ENCODE peak calls at places on chromosome 20, in seven cellular contexts. One of them, this sample, is unnamed.

GRCh38 chr20:59356662-59357061 is 56.3 kb downstream of the EDN3 start:
- DNase-seq in endothelial cell: no peak
- DNase-seq in HFF-Myc: no peak
- DNase-seq in GM20000: no peak
- DNase-seq in stomach: no peak
- DNase-seq in suprapubic skin: no peak
- DNase-seq in upper lobe of right lung: no peak
- DNase-seq in this sample: no peak

GRCh38 chr20:61128701-61129655 is 123.1 kb upstream of the CDH4 start:
- DNase-seq in endothelial cell: no peak
- DNase-seq in HFF-Myc: no peak
- DNase-seq in GM20000: no peak
- DNase-seq in stomach: no peak
- DNase-seq in suprapubic skin: no peak
- DNase-seq in upper lobe of right lung: no peak
- DNase-seq in this sample: no peak

GRCh38 chr20:7980332-7981046 is 39.1 kb downstream of the TMX4 start:
- DNase-seq in endothelial cell: peak
- DNase-seq in HFF-Myc: no peak
- DNase-seq in GM20000: peak
- DNase-seq in stomach: no peak
- DNase-seq in suprapubic skin: no peak
- DNase-seq in upper lobe of right lung: no peak
- DNase-seq in this sample: no peak

GRCh38 chr20:58469500-58470129 is 45.6 kb downstream of the APCDD1L start:
- DNase-seq in endothelial cell: no peak
- DNase-seq in HFF-Myc: no peak
- DNase-seq in GM20000: no peak
- DNase-seq in stomach: no peak
- DNase-seq in suprapubic skin: no peak
- DNase-seq in upper lobe of right lung: no peak
- DNase-seq in this sample: no peak

GRCh38 chr20:64145458-64146300 is 18.6 kb upstream of the MYT1 start:
- DNase-seq in endothelial cell: no peak
- DNase-seq in HFF-Myc: no peak
- DNase-seq in GM20000: no peak
- DNase-seq in stomach: no peak
- DNase-seq in suprapubic skin: peak
- DNase-seq in upper lobe of right lung: peak
- DNase-seq in this sample: no peak

GRCh38 chr20:3781153-3781910 is at the start of gene SPEF1:
- DNase-seq in endothelial cell: peak
- DNase-seq in HFF-Myc: peak
- DNase-seq in GM20000: peak
- DNase-seq in stomach: peak
- DNase-seq in suprapubic skin: peak
- DNase-seq in upper lobe of right lung: no peak
- DNase-seq in this sample: no peak

GRCh38 chr20:59159822-59160740 is 3.5 kb upstream of the ZNF831 start:
- DNase-seq in endothelial cell: no peak
- DNase-seq in HFF-Myc: no peak
- DNase-seq in GM20000: no peak
- DNase-seq in stomach: no peak
- DNase-seq in suprapubic skin: no peak
- DNase-seq in upper lobe of right lung: no peak
- DNase-seq in this sample: no peak

GRCh38 chr20:64256282-64256947 is 867 bp downstream of the PCMTD2 start:
- DNase-seq in endothelial cell: no peak
- DNase-seq in HFF-Myc: no peak
- DNase-seq in GM20000: no peak
- DNase-seq in stomach: no peak
- DNase-seq in suprapubic skin: no peak
- DNase-seq in upper lobe of right lung: no peak
- DNase-seq in this sample: no peak

GRCh38 chr20:56088381-56088780 is 83.1 kb upstream of the CBLN4 start:
- DNase-seq in endothelial cell: no peak
- DNase-seq in HFF-Myc: no peak
- DNase-seq in GM20000: no peak
- DNase-seq in stomach: no peak
- DNase-seq in suprapubic skin: no peak
- DNase-seq in upper lobe of right lung: no peak
- DNase-seq in this sample: no peak

GRCh38 chr20:33068251-33068939 is 11.0 kb upstream of the BPIFB4 start:
- DNase-seq in endothelial cell: no peak
- DNase-seq in HFF-Myc: no peak
- DNase-seq in GM20000: no peak
- DNase-seq in stomach: no peak
- DNase-seq in suprapubic skin: no peak
- DNase-seq in upper lobe of right lung: no peak
- DNase-seq in this sample: peak

GRCh38 chr20:8764289-8764962 is 304.5 kb upstream of the PLCB4 start:
- DNase-seq in endothelial cell: no peak
- DNase-seq in HFF-Myc: no peak
- DNase-seq in GM20000: no peak
- DNase-seq in stomach: no peak
- DNase-seq in suprapubic skin: no peak
- DNase-seq in upper lobe of right lung: no peak
- DNase-seq in this sample: no peak

GRCh38 chr20:59666586-59666985 is 62.2 kb downstream of the PHACTR3 start:
- DNase-seq in endothelial cell: no peak
- DNase-seq in HFF-Myc: no peak
- DNase-seq in GM20000: no peak
- DNase-seq in stomach: no peak
- DNase-seq in suprapubic skin: no peak
- DNase-seq in upper lobe of right lung: no peak
- DNase-seq in this sample: no peak

GRCh38 chr20:21033817-21034216 is 72.3 kb downstream of the LINC00237 start:
- DNase-seq in endothelial cell: no peak
- DNase-seq in HFF-Myc: no peak
- DNase-seq in GM20000: no peak
- DNase-seq in stomach: no peak
- DNase-seq in suprapubic skin: no peak
- DNase-seq in upper lobe of right lung: no peak
- DNase-seq in this sample: no peak

GRCh38 chr20:7144464-7144863 is 377.0 kb downstream of the BMP2 start:
- DNase-seq in endothelial cell: no peak
- DNase-seq in HFF-Myc: no peak
- DNase-seq in GM20000: no peak
- DNase-seq in stomach: no peak
- DNase-seq in suprapubic skin: no peak
- DNase-seq in upper lobe of right lung: no peak
- DNase-seq in this sample: no peak

GRCh38 chr20:43409041-43409913 is 48.4 kb upstream of the SRSF6 start:
- DNase-seq in endothelial cell: no peak
- DNase-seq in HFF-Myc: peak
- DNase-seq in GM20000: no peak
- DNase-seq in stomach: no peak
- DNase-seq in suprapubic skin: no peak
- DNase-seq in upper lobe of right lung: no peak
- DNase-seq in this sample: no peak

GRCh38 chr20:4090756-4091331 is 75.5 kb upstream of the RNF24 start:
- DNase-seq in endothelial cell: no peak
- DNase-seq in HFF-Myc: no peak
- DNase-seq in GM20000: no peak
- DNase-seq in stomach: peak
- DNase-seq in suprapubic skin: no peak
- DNase-seq in upper lobe of right lung: no peak
- DNase-seq in this sample: no peak

GRCh38 chr20:56893206-56893605 is 264.1 kb downstream of the TFAP2C start:
- DNase-seq in endothelial cell: peak
- DNase-seq in HFF-Myc: no peak
- DNase-seq in GM20000: no peak
- DNase-seq in stomach: no peak
- DNase-seq in suprapubic skin: no peak
- DNase-seq in upper lobe of right lung: no peak
- DNase-seq in this sample: no peak

GRCh38 chr20:25532015-25532751 is 53.1 kb downstream of the NINL start:
- DNase-seq in endothelial cell: peak
- DNase-seq in HFF-Myc: no peak
- DNase-seq in GM20000: no peak
- DNase-seq in stomach: no peak
- DNase-seq in suprapubic skin: no peak
- DNase-seq in upper lobe of right lung: no peak
- DNase-seq in this sample: no peak

GRCh38 chr20:43095034-43095433 is 94.7 kb downstream of the PTPRT start:
- DNase-seq in endothelial cell: no peak
- DNase-seq in HFF-Myc: no peak
- DNase-seq in GM20000: no peak
- DNase-seq in stomach: no peak
- DNase-seq in suprapubic skin: no peak
- DNase-seq in upper lobe of right lung: no peak
- DNase-seq in this sample: no peak

GRCh38 chr20:34222208-34222607 is 19.0 kb upstream of the ASIP start:
- DNase-seq in endothelial cell: no peak
- DNase-seq in HFF-Myc: peak
- DNase-seq in GM20000: no peak
- DNase-seq in stomach: no peak
- DNase-seq in suprapubic skin: no peak
- DNase-seq in upper lobe of right lung: no peak
- DNase-seq in this sample: no peak

GRCh38 chr20:8020314-8021079 is 936 bp upstream of the TMX4 start:
- DNase-seq in endothelial cell: no peak
- DNase-seq in HFF-Myc: no peak
- DNase-seq in GM20000: peak
- DNase-seq in stomach: no peak
- DNase-seq in suprapubic skin: no peak
- DNase-seq in upper lobe of right lung: no peak
- DNase-seq in this sample: no peak

GRCh38 chr20:21808863-21809664 is 103.6 kb downstream of the PAX1 start:
- DNase-seq in endothelial cell: peak
- DNase-seq in HFF-Myc: no peak
- DNase-seq in GM20000: peak
- DNase-seq in stomach: peak
- DNase-seq in suprapubic skin: no peak
- DNase-seq in upper lobe of right lung: peak
- DNase-seq in this sample: no peak

GRCh38 chr20:25089662-25090061 is 7.7 kb upstream of the VSX1 start:
- DNase-seq in endothelial cell: no peak
- DNase-seq in HFF-Myc: no peak
- DNase-seq in GM20000: no peak
- DNase-seq in stomach: no peak
- DNase-seq in suprapubic skin: no peak
- DNase-seq in upper lobe of right lung: no peak
- DNase-seq in this sample: no peak

GRCh38 chr20:62900692-62901584 is 25.4 kb downstream of the DIDO1 start:
- DNase-seq in endothelial cell: peak
- DNase-seq in HFF-Myc: no peak
- DNase-seq in GM20000: no peak
- DNase-seq in stomach: peak
- DNase-seq in suprapubic skin: peak
- DNase-seq in upper lobe of right lung: no peak
- DNase-seq in this sample: no peak
- TF ChIP-seq CTCF in endothelial cell: no peak
- TF ChIP-seq CTCF in HFF-Myc: no peak
- TF ChIP-seq CTCF in GM20000: no peak
- TF ChIP-seq CTCF in stomach: no peak
- TF ChIP-seq CTCF in suprapubic skin: peak
- TF ChIP-seq CTCF in upper lobe of right lung: no peak
- TF ChIP-seq CTCF in this sample: no peak

GRCh38 chr20:54004397-54004940 is 65.9 kb downstream of the BCAS1 start:
- DNase-seq in endothelial cell: no peak
- DNase-seq in HFF-Myc: no peak
- DNase-seq in GM20000: peak
- DNase-seq in stomach: no peak
- DNase-seq in suprapubic skin: no peak
- DNase-seq in upper lobe of right lung: no peak
- DNase-seq in this sample: no peak
- TF ChIP-seq CTCF in endothelial cell: no peak
- TF ChIP-seq CTCF in HFF-Myc: no peak
- TF ChIP-seq CTCF in GM20000: no peak
- TF ChIP-seq CTCF in stomach: no peak
- TF ChIP-seq CTCF in suprapubic skin: no peak
- TF ChIP-seq CTCF in upper lobe of right lung: no peak
- TF ChIP-seq CTCF in this sample: no peak

GRCh38 chr20:49231461-49231860 is 12.2 kb downstream of the DDX27 start:
- DNase-seq in endothelial cell: no peak
- DNase-seq in HFF-Myc: no peak
- DNase-seq in GM20000: no peak
- DNase-seq in stomach: no peak
- DNase-seq in suprapubic skin: no peak
- DNase-seq in upper lobe of right lung: no peak
- DNase-seq in this sample: peak

GRCh38 chr20:49230021-49230420 is 10.8 kb downstream of the DDX27 start:
- DNase-seq in endothelial cell: no peak
- DNase-seq in HFF-Myc: no peak
- DNase-seq in GM20000: no peak
- DNase-seq in stomach: no peak
- DNase-seq in suprapubic skin: no peak
- DNase-seq in upper lobe of right lung: no peak
- DNase-seq in this sample: no peak

GRCh38 chr20:49233226-49233625 is 14.0 kb downstream of the DDX27 start:
- DNase-seq in endothelial cell: no peak
- DNase-seq in HFF-Myc: no peak
- DNase-seq in GM20000: no peak
- DNase-seq in stomach: no peak
- DNase-seq in suprapubic skin: no peak
- DNase-seq in upper lobe of right lung: no peak
- DNase-seq in this sample: peak

GRCh38 chr20:49228676-49229075 is 9.5 kb downstream of the DDX27 start:
- DNase-seq in endothelial cell: no peak
- DNase-seq in HFF-Myc: no peak
- DNase-seq in GM20000: no peak
- DNase-seq in stomach: no peak
- DNase-seq in suprapubic skin: no peak
- DNase-seq in upper lobe of right lung: no peak
- DNase-seq in this sample: peak

DNA sequence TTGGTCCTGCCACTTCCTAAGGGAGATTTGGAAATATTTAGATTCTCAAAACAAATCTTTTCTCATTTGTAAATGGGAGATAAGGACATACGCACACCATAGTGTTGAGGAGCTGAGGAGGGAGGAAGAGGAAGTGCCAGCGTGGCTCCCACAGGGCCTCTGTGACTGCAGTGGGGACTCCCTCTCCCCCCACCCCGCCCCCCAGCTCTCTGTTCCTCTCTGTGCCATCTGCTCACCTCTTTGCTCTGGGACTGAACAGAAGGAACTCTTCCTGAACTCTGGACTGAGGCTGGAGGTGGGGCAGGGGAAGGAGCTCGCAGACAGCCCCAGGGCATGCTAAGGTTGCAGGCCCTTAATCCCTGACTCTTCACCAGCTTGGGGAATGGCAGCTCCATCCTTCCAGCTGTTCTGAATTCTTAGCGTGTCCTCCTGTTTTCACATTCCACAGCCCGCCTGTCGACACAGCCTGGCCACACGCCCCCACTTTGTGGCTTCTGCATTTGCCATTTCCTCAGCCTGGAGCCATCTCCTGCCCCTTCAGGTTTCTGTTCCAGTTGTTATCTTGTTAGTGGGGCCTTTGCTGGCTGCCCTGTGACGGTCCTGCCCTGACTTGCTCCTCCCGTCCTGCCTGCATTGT is 11.5 kb downstream of the DDX27 start:
- DNase-seq in endothelial cell: no peak
- DNase-seq in HFF-Myc: no peak
- DNase-seq in GM20000: no peak
- DNase-seq in stomach: no peak
- DNase-seq in suprapubic skin: no peak
- DNase-seq in upper lobe of right lung: peak
- DNase-seq in this sample: no peak
- TF ChIP-seq CTCF in endothelial cell: no peak
- TF ChIP-seq CTCF in HFF-Myc: no peak
- TF ChIP-seq CTCF in GM20000: no peak
- TF ChIP-seq CTCF in stomach: no peak
- TF ChIP-seq CTCF in suprapubic skin: no peak
- TF ChIP-seq CTCF in upper lobe of right lung: no peak
- TF ChIP-seq CTCF in this sample: no peak

GRCh38 chr20:18527836-18528235 is 20.1 kb downstream of the SEC23B start:
- DNase-seq in endothelial cell: no peak
- DNase-seq in HFF-Myc: no peak
- DNase-seq in GM20000: no peak
- DNase-seq in stomach: no peak
- DNase-seq in suprapubic skin: no peak
- DNase-seq in upper lobe of right lung: no peak
- DNase-seq in this sample: no peak
- TF ChIP-seq CTCF in endothelial cell: no peak
- TF ChIP-seq CTCF in HFF-Myc: no peak
- TF ChIP-seq CTCF in GM20000: no peak
- TF ChIP-seq CTCF in stomach: no peak
- TF ChIP-seq CTCF in suprapubic skin: no peak
- TF ChIP-seq CTCF in upper lobe of right lung: no peak
- TF ChIP-seq CTCF in this sample: no peak